ENCODE peak calls at places on chromosomes 1 and 21, in seven cellular contexts. P is AG09319, B is uterus, G is astrocyte of the spinal cord, V is fibroblast of mammary gland, T is fibroblast of lung, I is psoas muscle. C is an unnamed sample.

GRCh38 chr1:182603646-182604127 is 502 bp downstream of the RGS16 start:
- DNase-seq in P (no peak), B (no peak), G (no peak), V (no peak), T (no peak), I (no peak), C (no peak)

GRCh38 chr1:65067491-65068201 is 80.4 kb upstream of the AK4 start:
- DNase-seq in P (no peak), B (peak), G (peak), V (peak), T (peak), I (peak), C (peak)

GRCh38 chr1:247746391-247746935 is 1.5 kb downstream of the OR14A2 start:
- DNase-seq in P (no peak), B (no peak), G (peak), V (no peak), T (no peak), I (no peak), C (peak)

GRCh38 chr21:14064296-14064645 is 146.5 kb downstream of the LIPI start:
- DNase-seq in P (peak), B (no peak), G (no peak), V (no peak), T (no peak), I (no peak), C (no peak)

GRCh38 chr1:82896036-82896435 is 1095.3 kb downstream of the ADGRL2 start:
- DNase-seq in P (no peak), B (no peak), G (no peak), V (no peak), T (peak), I (no peak), C (no peak)

GRCh38 chr1:116902027-116902426 is 7.7 kb upstream of the PTGFRN start:
- DNase-seq in P (no peak), B (no peak), G (no peak), V (no peak), T (no peak), I (no peak), C (no peak)

GRCh38 chr1:166933633-166934032 is 41.7 kb downstream of the ILDR2 start:
- DNase-seq in P (no peak), B (no peak), G (no peak), V (no peak), T (no peak), I (no peak), C (no peak)

GRCh38 chr1:16006552-16007485 is 2.8 kb downstream of the SRARP start:
- DNase-seq in P (no peak), B (no peak), G (peak), V (peak), T (peak), I (no peak), C (peak)

GRCh38 chr21:32710069-32710784 is 17.6 kb downstream of the SYNJ1 start:
- DNase-seq in P (no peak), B (no peak), G (no peak), V (no peak), T (no peak), I (no peak), C (no peak)

GRCh38 chr1:37561794-37562132 is 5.0 kb downstream of the DNALI1 start:
- DNase-seq in P (no peak), B (peak), G (no peak), V (peak), T (peak), I (peak), C (peak)

GRCh38 chr1:164785841-164786534 is 227.0 kb downstream of the PBX1 start:
- DNase-seq in P (no peak), B (no peak), G (no peak), V (no peak), T (no peak), I (no peak), C (peak)

GRCh38 chr1:53585116-53585515 is 125.9 kb downstream of the DMRTB1 start:
- DNase-seq in P (no peak), B (peak), G (peak), V (peak), T (peak), I (no peak), C (peak)

GRCh38 chr1:79859212-79859948 is 852.9 kb upstream of the ADGRL4 start:
- DNase-seq in P (peak), B (no peak), G (peak), V (peak), T (peak), I (no peak), C (peak)

GRCh38 chr1:198726455-198726854 is 87.6 kb downstream of the PTPRC start:
- DNase-seq in P (no peak), B (no peak), G (peak), V (peak), T (no peak), I (no peak), C (peak)

GRCh38 chr1:240282061-240282830 is 190.6 kb downstream of the FMN2 start:
- DNase-seq in P (no peak), B (no peak), G (no peak), V (no peak), T (no peak), I (no peak), C (no peak)

GRCh38 chr1:3186526-3186921 is 117.5 kb downstream of the PRDM16 start:
- DNase-seq in P (no peak), B (peak), G (peak), V (no peak), T (peak), I (peak), C (peak)

GRCh38 chr1:2253036-2253796 is 25.1 kb downstream of the SKI start:
- DNase-seq in P (no peak), B (no peak), G (no peak), V (no peak), T (no peak), I (peak), C (no peak)

GRCh38 chr1:242017580-242018233 is 18.8 kb upstream of the MAP1LC3C start:
- DNase-seq in P (no peak), B (no peak), G (peak), V (peak), T (peak), I (peak), C (peak)

GRCh38 chr1:109272021-109272799 is 10.7 kb downstream of the PSRC1 start:
- DNase-seq in P (no peak), B (peak), G (no peak), V (no peak), T (no peak), I (no peak), C (no peak)

GRCh38 chr1:210413951-210414350 is 85.2 kb downstream of the HHAT start:
- DNase-seq in P (no peak), B (no peak), G (no peak), V (no peak), T (no peak), I (no peak), C (no peak)

GRCh38 chr1:61457526-61457925 is 267.4 kb downstream of the TM2D1 start:
- DNase-seq in P (no peak), B (no peak), G (no peak), V (no peak), T (no peak), I (no peak), C (no peak)

GRCh38 chr1:229574679-229575442 is 16.4 kb upstream of the ABCB10 start:
- DNase-seq in P (no peak), B (no peak), G (no peak), V (no peak), T (no peak), I (no peak), C (no peak)

GRCh38 chr1:224497714-224498573 is 63.3 kb upstream of the WDR26 start:
- DNase-seq in P (no peak), B (no peak), G (peak), V (peak), T (peak), I (peak), C (peak)

GRCh38 chr1:19685994-19686393 is 21.3 kb downstream of the HTR6 start:
- DNase-seq in P (no peak), B (no peak), G (no peak), V (no peak), T (no peak), I (no peak), C (no peak)

GRCh38 chr1:92485374-92486250 is 1.1 kb downstream of the GFI1 start:
- DNase-seq in P (no peak), B (no peak), G (peak), V (no peak), T (no peak), I (peak), C (no peak)
- TF ChIP-seq CTCF in P (no peak), B (no peak), G (peak), V (no peak), T (no peak), I (peak), C (peak)

GRCh38 chr1:68558321-68559026 is 61.6 kb upstream of the DEPDC1 start:
- DNase-seq in P (no peak), B (no peak), G (no peak), V (peak), T (no peak), I (no peak), C (no peak)
- TF ChIP-seq CTCF in P (no peak), B (no peak), G (no peak), V (no peak), T (no peak), I (no peak), C (no peak)

GRCh38 chr1:228163776-228164534 is 1.6 kb upstream of the IBA57 start:
- DNase-seq in P (no peak), B (peak), G (no peak), V (no peak), T (no peak), I (no peak), C (no peak)

GRCh38 chr1:228161866-228162265 is 3.7 kb upstream of the IBA57 start:
- DNase-seq in P (no peak), B (peak), G (no peak), V (no peak), T (no peak), I (no peak), C (no peak)

GRCh38 chr1:228161381-228161780 is 4.2 kb upstream of the IBA57 start:
- DNase-seq in P (no peak), B (no peak), G (no peak), V (no peak), T (no peak), I (no peak), C (no peak)

GRCh38 chr1:228163004-228163753 is 2.4 kb upstream of the IBA57 start:
- DNase-seq in P (no peak), B (peak), G (peak), V (peak), T (no peak), I (peak), C (peak)

GRCh38 chr1:228162286-228163003 is 3.2 kb upstream of the IBA57 start:
- DNase-seq in P (no peak), B (peak), G (no peak), V (no peak), T (no peak), I (no peak), C (peak)
- TF ChIP-seq CTCF in P (no peak), B (peak), G (no peak), V (no peak), T (no peak), I (no peak), C (no peak)

DNA sequence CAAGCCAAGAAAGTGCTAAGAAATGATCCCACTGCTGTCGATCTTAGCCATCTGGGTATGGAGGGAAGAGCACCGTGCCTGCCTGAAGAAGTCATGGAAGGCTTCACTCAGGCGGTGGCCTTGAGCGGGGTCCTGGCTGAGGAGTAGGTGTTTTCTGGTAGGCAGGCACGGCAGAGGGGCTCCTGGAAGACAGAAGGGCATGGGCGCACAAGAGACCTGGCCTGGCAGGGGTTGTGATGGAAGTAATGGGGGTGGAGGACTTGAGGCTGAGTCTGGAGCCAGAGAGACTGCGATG is 185.1 kb downstream of the KAZN start:
- DNase-seq in P (no peak), B (no peak), G (no peak), V (no peak), T (no peak), I (no peak), C (no peak)
- TF ChIP-seq CTCF in P (no peak), B (no peak), G (no peak), V (no peak), T (no peak), I (no peak), C (no peak)

GRCh38 chr1:12244078-12244477 is 14.2 kb downstream of the VPS13D start:
- DNase-seq in P (no peak), B (no peak), G (no peak), V (peak), T (peak), I (no peak), C (peak)
- TF ChIP-seq CTCF in P (no peak), B (no peak), G (peak), V (peak), T (peak), I (no peak), C (peak)

GRCh38 chr21:37757631-37758376 is 158.5 kb downstream of the KCNJ6 start:
- DNase-seq in P (no peak), B (no peak), G (no peak), V (peak), T (no peak), I (no peak), C (no peak)

GRCh38 chr21:37759777-37760176 is 156.5 kb downstream of the KCNJ6 start:
- DNase-seq in P (no peak), B (no peak), G (no peak), V (no peak), T (no peak), I (no peak), C (no peak)

GRCh38 chr21:37762606-37763005 is 153.7 kb downstream of the KCNJ6 start:
- DNase-seq in P (no peak), B (no peak), G (no peak), V (no peak), T (peak), I (no peak), C (no peak)

GRCh38 chr21:37763298-37763697 is 153.0 kb downstream of the KCNJ6 start:
- DNase-seq in P (no peak), B (no peak), G (no peak), V (no peak), T (no peak), I (no peak), C (no peak)

DNA sequence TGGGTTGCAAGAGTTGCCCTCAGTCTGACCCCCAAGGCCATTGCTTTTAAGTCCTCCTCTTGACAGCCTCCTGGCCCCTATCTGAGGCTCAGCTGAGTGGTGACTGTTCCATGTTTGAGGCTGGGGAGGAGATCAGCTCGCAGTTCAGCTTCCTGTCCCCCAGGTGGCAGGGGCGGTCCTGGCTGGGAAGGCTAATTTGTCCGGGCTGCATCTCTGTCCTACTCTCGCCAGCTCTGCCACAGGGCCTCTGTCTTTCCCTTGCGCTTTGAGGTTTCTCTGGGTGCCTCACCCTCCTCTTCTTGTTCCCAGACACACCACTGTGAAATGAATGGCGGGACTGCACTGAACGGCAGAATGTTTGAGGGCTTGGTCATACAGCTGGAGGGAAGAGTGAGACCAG is 157.3 kb downstream of the KCNJ6 start:
- DNase-seq in P (peak), B (no peak), G (peak), V (peak), T (peak), I (no peak), C (peak)
- TF ChIP-seq CTCF in P (peak), B (no peak), G (peak), V (peak), T (peak), I (no peak), C (peak)

GRCh38 chr1:115160728-115161127 is 71.4 kb upstream of the TSPAN2 start:
- DNase-seq in P (no peak), B (no peak), G (no peak), V (peak), T (no peak), I (no peak), C (no peak)

GRCh38 chr1:115164484-115164883 is 75.2 kb upstream of the TSPAN2 start:
- DNase-seq in P (no peak), B (no peak), G (no peak), V (peak), T (peak), I (no peak), C (peak)

GRCh38 chr1:115158181-115158580 is 68.9 kb upstream of the TSPAN2 start:
- DNase-seq in P (no peak), B (peak), G (peak), V (peak), T (peak), I (peak), C (peak)

GRCh38 chr1:115156826-115157468 is 67.6 kb upstream of the TSPAN2 start:
- DNase-seq in P (no peak), B (no peak), G (no peak), V (no peak), T (no peak), I (no peak), C (no peak)

GRCh38 chr1:115159958-115160357 is 70.7 kb upstream of the TSPAN2 start:
- DNase-seq in P (no peak), B (no peak), G (no peak), V (no peak), T (no peak), I (no peak), C (no peak)
- TF ChIP-seq CTCF in P (no peak), B (no peak), G (no peak), V (no peak), T (no peak), I (no peak), C (no peak)

DNA sequence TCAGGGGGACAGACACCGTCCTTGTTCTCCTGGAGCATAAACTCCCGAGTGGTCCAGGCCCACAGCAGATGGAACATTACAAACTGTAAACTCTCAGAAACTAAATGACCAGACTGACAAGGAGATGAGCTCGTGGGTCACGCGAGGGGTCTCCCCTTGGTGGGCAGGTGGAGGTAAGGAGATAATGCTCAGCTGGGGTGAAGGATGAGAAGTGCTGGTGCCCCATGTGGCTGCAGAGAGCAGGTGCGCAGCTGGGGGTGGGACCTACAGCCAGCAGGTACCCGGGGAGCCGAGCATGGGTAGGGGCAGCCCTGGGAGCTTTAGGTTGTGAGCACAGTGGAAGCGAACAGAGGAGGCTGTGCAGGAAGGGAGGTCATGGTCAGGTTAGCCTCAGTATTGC is 40.1 kb downstream of the AJAP1 start:
- DNase-seq in P (no peak), B (no peak), G (no peak), V (no peak), T (no peak), I (no peak), C (no peak)
- TF ChIP-seq CTCF in P (no peak), B (no peak), G (no peak), V (no peak), T (no peak), I (no peak), C (no peak)